ENCODE peak calls at places on chromosomes 13 and 19, in four cellular contexts. One of them, this sample, is unnamed.
A peak's percentile ranks its signal among the peaks of the same experiment; 100 is the strongest.

GRCh38 chr13:63607153-63607552 is 2191.5 kb upstream of the PCDH20 start:
- DNase-seq in mesenchymal stem cell: no peak
- DNase-seq in kidney epithelial cell: no peak
- DNase-seq in breast epithelium: no peak
- DNase-seq in this sample: no peak

GRCh38 chr13:99386911-99387788 is 80.0 kb upstream of the GPR183 start:
- DNase-seq in breast epithelium: no peak
- DNase-seq in kidney epithelial cell: no peak
- DNase-seq in mesenchymal stem cell: no peak
- DNase-seq in this sample: peak; percentile 93

GRCh38 chr13:108609353-108609752 is 20.1 kb upstream of the MYO16 start:
- DNase-seq in breast epithelium: no peak
- DNase-seq in mesenchymal stem cell: peak; percentile 45
- DNase-seq in kidney epithelial cell: no peak
- DNase-seq in this sample: peak; percentile 5

GRCh38 chr13:38624822-38625221 is 62.1 kb upstream of the FREM2 start:
- DNase-seq in kidney epithelial cell: no peak
- DNase-seq in mesenchymal stem cell: no peak
- DNase-seq in breast epithelium: no peak
- DNase-seq in this sample: peak; percentile 10

GRCh38 chr13:33262069-33262487 is 23.5 kb downstream of the STARD13 start:
- DNase-seq in kidney epithelial cell: no peak
- DNase-seq in mesenchymal stem cell: no peak
- DNase-seq in breast epithelium: no peak
- DNase-seq in this sample: no peak

GRCh38 chr13:68174905-68175304 is 944.8 kb upstream of the PCDH9 start:
- DNase-seq in kidney epithelial cell: no peak
- DNase-seq in mesenchymal stem cell: no peak
- DNase-seq in breast epithelium: no peak
- DNase-seq in this sample: no peak

GRCh38 chr13:88895261-88895941 is 1224.2 kb downstream of the SLITRK5 start:
- DNase-seq in breast epithelium: no peak
- DNase-seq in mesenchymal stem cell: no peak
- DNase-seq in kidney epithelial cell: no peak
- DNase-seq in this sample: peak; percentile 3

GRCh38 chr19:7751157-7751783 is 3.9 kb upstream of the CD209 start:
- DNase-seq in mesenchymal stem cell: no peak
- DNase-seq in breast epithelium: no peak
- DNase-seq in kidney epithelial cell: no peak
- DNase-seq in this sample: no peak

GRCh38 chr13:33345842-33346241 is 60.3 kb upstream of the STARD13 start:
- DNase-seq in mesenchymal stem cell: no peak
- DNase-seq in breast epithelium: no peak
- DNase-seq in kidney epithelial cell: no peak
- DNase-seq in this sample: no peak

GRCh38 chr19:5788422-5788821 is 2.5 kb downstream of the DUS3L start:
- DNase-seq in mesenchymal stem cell: no peak
- DNase-seq in breast epithelium: no peak
- DNase-seq in kidney epithelial cell: no peak
- DNase-seq in this sample: no peak

GRCh38 chr19:41263042-41263849 is 926 bp upstream of the HNRNPUL1 start:
- DNase-seq in breast epithelium: peak; percentile 66
- DNase-seq in mesenchymal stem cell: peak; percentile 98
- DNase-seq in kidney epithelial cell: no peak
- DNase-seq in this sample: peak; percentile 65

GRCh38 chr13:21894091-21894490 is 223.2 kb downstream of the FGF9 start:
- DNase-seq in breast epithelium: no peak
- DNase-seq in mesenchymal stem cell: no peak
- DNase-seq in kidney epithelial cell: no peak
- DNase-seq in this sample: no peak

GRCh38 chr13:23966691-23967615 is 69.7 kb upstream of the C1QTNF9B start:
- DNase-seq in breast epithelium: no peak
- DNase-seq in kidney epithelial cell: no peak
- DNase-seq in mesenchymal stem cell: peak; percentile 58
- DNase-seq in this sample: no peak

GRCh38 chr19:45215391-45216191 is 29.6 kb downstream of the EXOC3L2 start:
- DNase-seq in mesenchymal stem cell: no peak
- DNase-seq in kidney epithelial cell: peak; percentile 2
- DNase-seq in breast epithelium: peak; percentile 60
- DNase-seq in this sample: peak; percentile 83

GRCh38 chr19:33520048-33520643 is 1.4 kb downstream of the PEPD start:
- DNase-seq in breast epithelium: no peak
- DNase-seq in mesenchymal stem cell: no peak
- DNase-seq in kidney epithelial cell: no peak
- DNase-seq in this sample: no peak

GRCh38 chr13:64871742-64872141 is 2358.4 kb downstream of the PCDH9 start:
- DNase-seq in mesenchymal stem cell: no peak
- DNase-seq in breast epithelium: no peak
- DNase-seq in kidney epithelial cell: no peak
- DNase-seq in this sample: no peak

GRCh38 chr13:113157206-113157928 is 1.1 kb upstream of the PROZ start:
- DNase-seq in mesenchymal stem cell: no peak
- DNase-seq in breast epithelium: no peak
- DNase-seq in kidney epithelial cell: no peak
- DNase-seq in this sample: no peak

GRCh38 chr19:38142176-38143035 is 81.6 kb downstream of the DPF1 start:
- DNase-seq in kidney epithelial cell: no peak
- DNase-seq in breast epithelium: no peak
- DNase-seq in mesenchymal stem cell: peak; percentile 62
- DNase-seq in this sample: peak; percentile 94

GRCh38 chr19:32563761-32564160 is 17.2 kb upstream of the PDCD5 start:
- DNase-seq in kidney epithelial cell: no peak
- DNase-seq in breast epithelium: no peak
- DNase-seq in mesenchymal stem cell: no peak
- DNase-seq in this sample: no peak

GRCh38 chr19:5395541-5395940 is 54.9 kb upstream of the PTPRS start:
- DNase-seq in kidney epithelial cell: no peak
- DNase-seq in mesenchymal stem cell: no peak
- DNase-seq in breast epithelium: no peak
- DNase-seq in this sample: peak; percentile 35

GRCh38 chr19:39160523-39160861 is 34.9 kb downstream of the PAK4 start:
- DNase-seq in mesenchymal stem cell: peak; percentile 55
- DNase-seq in breast epithelium: peak; percentile 94
- DNase-seq in kidney epithelial cell: no peak
- DNase-seq in this sample: no peak

GRCh38 chr13:48505597-48506091 is 27.2 kb downstream of the RCBTB2 start:
- DNase-seq in breast epithelium: no peak
- DNase-seq in mesenchymal stem cell: peak; percentile 60
- DNase-seq in kidney epithelial cell: no peak
- DNase-seq in this sample: no peak

GRCh38 chr13:92806215-92806614 is 420.4 kb upstream of the GPC6 start:
- DNase-seq in mesenchymal stem cell: peak; percentile 62
- DNase-seq in kidney epithelial cell: no peak
- DNase-seq in breast epithelium: no peak
- DNase-seq in this sample: no peak

GRCh38 chr19:16330368-16330801 is 5.8 kb downstream of the KLF2 start:
- DNase-seq in mesenchymal stem cell: peak; percentile 90
- DNase-seq in kidney epithelial cell: peak; percentile 84
- DNase-seq in breast epithelium: peak; percentile 63
- DNase-seq in this sample: no peak

GRCh38 chr13:20487927-20488326 is 37.7 kb downstream of the CRYL1 start:
- DNase-seq in breast epithelium: no peak
- DNase-seq in mesenchymal stem cell: no peak
- DNase-seq in kidney epithelial cell: no peak
- DNase-seq in this sample: no peak

GRCh38 chr19:50252111-50252886 is 48.9 kb downstream of the MYH14 start:
- DNase-seq in kidney epithelial cell: no peak
- DNase-seq in breast epithelium: no peak
- DNase-seq in mesenchymal stem cell: no peak
- DNase-seq in this sample: peak; percentile 82

GRCh38 chr13:36601186-36601585 is 72.6 kb upstream of the SERTM1 start:
- DNase-seq in breast epithelium: no peak
- DNase-seq in kidney epithelial cell: no peak
- DNase-seq in mesenchymal stem cell: no peak
- DNase-seq in this sample: no peak

GRCh38 chr19:3765121-3765520 is 2.6 kb downstream of the MRPL54 start:
- DNase-seq in kidney epithelial cell: no peak
- DNase-seq in mesenchymal stem cell: no peak
- DNase-seq in breast epithelium: no peak
- DNase-seq in this sample: no peak

GRCh38 chr19:45668342-45668871 is 386 bp downstream of the GIPR start:
- DNase-seq in kidney epithelial cell: no peak
- DNase-seq in breast epithelium: no peak
- DNase-seq in mesenchymal stem cell: no peak
- DNase-seq in this sample: peak; percentile 44

GRCh38 chr19:43476606-43477005 is 11.2 kb upstream of the LYPD3 start:
- DNase-seq in mesenchymal stem cell: peak; percentile 63
- DNase-seq in kidney epithelial cell: peak; percentile 10
- DNase-seq in breast epithelium: no peak
- DNase-seq in this sample: no peak

GRCh38 chr19:5571777-5572176 is 4.0 kb upstream of the TINCR start:
- DNase-seq in kidney epithelial cell: no peak
- DNase-seq in breast epithelium: no peak
- DNase-seq in mesenchymal stem cell: no peak
- DNase-seq in this sample: no peak

GRCh38 chr19:50969413-50969760 is at the start of gene KLK6:
- DNase-seq in kidney epithelial cell: no peak
- DNase-seq in breast epithelium: peak; percentile 63
- DNase-seq in mesenchymal stem cell: no peak
- DNase-seq in this sample: peak; percentile 61

GRCh38 chr19:7789447-7789846 is 26.4 kb downstream of the CLEC4M start:
- DNase-seq in kidney epithelial cell: no peak
- DNase-seq in breast epithelium: no peak
- DNase-seq in mesenchymal stem cell: no peak
- DNase-seq in this sample: peak; percentile 95

GRCh38 chr19:18899624-18900560 is 3.9 kb upstream of the CERS1 start:
- DNase-seq in breast epithelium: no peak
- DNase-seq in mesenchymal stem cell: no peak
- DNase-seq in kidney epithelial cell: no peak
- DNase-seq in this sample: no peak

GRCh38 chr19:30155529-30156200 is 213.6 kb downstream of the URI1 start:
- DNase-seq in kidney epithelial cell: no peak
- DNase-seq in mesenchymal stem cell: no peak
- DNase-seq in breast epithelium: no peak
- DNase-seq in this sample: no peak

GRCh38 chr13:64688893-64689677 is 2541.1 kb downstream of the PCDH9 start:
- DNase-seq in breast epithelium: no peak
- DNase-seq in mesenchymal stem cell: peak; percentile 13
- DNase-seq in kidney epithelial cell: no peak
- DNase-seq in this sample: no peak

GRCh38 chr13:44967656-44968451 is 21.4 kb downstream of the NUFIP1 start:
- DNase-seq in mesenchymal stem cell: peak; percentile 44
- DNase-seq in breast epithelium: no peak
- DNase-seq in kidney epithelial cell: no peak
- DNase-seq in this sample: no peak

DNA sequence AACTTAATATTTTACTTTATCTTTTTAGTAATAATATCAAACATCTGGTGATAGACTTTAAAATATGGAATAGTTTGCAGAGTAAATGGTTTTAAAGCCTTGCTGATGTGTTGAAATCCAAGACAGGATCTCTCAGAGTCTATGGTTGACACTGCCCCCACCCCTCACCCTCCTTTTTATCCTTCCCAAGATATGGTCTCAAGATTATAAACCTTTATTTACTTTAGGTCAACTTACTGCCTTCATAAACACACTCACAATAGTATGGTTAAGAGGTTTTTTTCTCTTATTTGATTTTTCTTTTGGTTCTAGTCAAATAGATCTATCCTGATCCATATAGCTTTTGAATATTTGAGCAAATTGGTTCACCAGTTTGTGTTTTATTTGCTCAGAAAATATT is 39.0 kb downstream of the PAN3 start:
- DNase-seq in breast epithelium: no peak
- DNase-seq in mesenchymal stem cell: no peak
- DNase-seq in kidney epithelial cell: no peak
- DNase-seq in this sample: no peak
- H3K36me3 ChIP-seq in breast epithelium: no peaks in the 10 kb centered on the region
- H3K36me3 ChIP-seq in mesenchymal stem cell: peaks cover 36% of the 10 kb centered on the region
- H3K36me3 ChIP-seq in kidney epithelial cell: no peaks in the 10 kb centered on the region
- H3K36me3 ChIP-seq in this sample: no peaks in the 10 kb centered on the region

GRCh38 chr19:42352893-42353259 is 27.4 kb downstream of the MEGF8 start:
- DNase-seq in breast epithelium: no peak
- DNase-seq in kidney epithelial cell: no peak
- DNase-seq in mesenchymal stem cell: no peak
- DNase-seq in this sample: peak; percentile 46

GRCh38 chr19:42353341-42354015 is 28.0 kb downstream of the MEGF8 start:
- DNase-seq in breast epithelium: no peak
- DNase-seq in kidney epithelial cell: no peak
- DNase-seq in mesenchymal stem cell: no peak
- DNase-seq in this sample: peak; percentile 31

GRCh38 chr19:42356686-42357085 is 31.3 kb downstream of the MEGF8 start:
- DNase-seq in mesenchymal stem cell: no peak
- DNase-seq in breast epithelium: no peak
- DNase-seq in kidney epithelial cell: no peak
- DNase-seq in this sample: no peak

GRCh38 chr19:42357290-42357689 is 31.9 kb downstream of the MEGF8 start:
- DNase-seq in breast epithelium: no peak
- DNase-seq in mesenchymal stem cell: no peak
- DNase-seq in kidney epithelial cell: no peak
- DNase-seq in this sample: no peak

GRCh38 chr19:42355896-42356295 is 30.5 kb downstream of the MEGF8 start:
- DNase-seq in kidney epithelial cell: no peak
- DNase-seq in mesenchymal stem cell: no peak
- DNase-seq in breast epithelium: no peak
- DNase-seq in this sample: no peak
- H3K36me3 ChIP-seq in kidney epithelial cell: no peaks in the 10 kb centered on the region
- H3K36me3 ChIP-seq in mesenchymal stem cell: peaks cover 41% of the 10 kb centered on the region
- H3K36me3 ChIP-seq in breast epithelium: peaks cover 8% of the 10 kb centered on the region
- H3K36me3 ChIP-seq in this sample: peaks cover 3% of the 10 kb centered on the region

DNA sequence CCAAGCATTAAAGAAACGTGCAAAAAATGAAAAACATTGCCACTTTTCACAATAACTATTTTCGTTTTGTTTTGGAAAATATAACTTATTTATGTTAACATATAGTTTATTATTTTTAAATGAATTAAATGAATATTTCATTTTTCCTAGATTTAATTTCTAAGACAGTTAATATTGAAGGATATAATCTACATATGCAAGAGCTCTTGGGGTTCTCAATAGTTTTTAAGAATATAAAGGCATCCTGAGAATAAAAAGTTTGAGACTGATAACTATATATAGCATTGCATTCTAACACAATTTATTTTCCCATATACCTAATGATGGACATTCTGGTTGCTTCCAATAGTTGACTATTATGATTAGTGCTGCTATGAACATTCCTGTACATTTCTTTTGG is 19.9 kb downstream of the ZNF461 start:
- DNase-seq in mesenchymal stem cell: no peak
- DNase-seq in kidney epithelial cell: no peak
- DNase-seq in breast epithelium: no peak
- DNase-seq in this sample: no peak
- H3K36me3 ChIP-seq in mesenchymal stem cell: peaks cover 77% of the 10 kb centered on the region
- H3K36me3 ChIP-seq in kidney epithelial cell: no peaks in the 10 kb centered on the region
- H3K36me3 ChIP-seq in breast epithelium: no peaks in the 10 kb centered on the region
- H3K36me3 ChIP-seq in this sample: no peaks in the 10 kb centered on the region

GRCh38 chr19:800360-801029 is 3.2 kb downstream of the PTBP1 start:
- DNase-seq in breast epithelium: peak; percentile 88
- DNase-seq in mesenchymal stem cell: no peak
- DNase-seq in kidney epithelial cell: peak; percentile 25
- DNase-seq in this sample: peak; percentile 75

GRCh38 chr19:797528-798414 is 519 bp downstream of the PTBP1 start:
- DNase-seq in mesenchymal stem cell: peak; percentile 86
- DNase-seq in kidney epithelial cell: no peak
- DNase-seq in breast epithelium: peak; percentile 87
- DNase-seq in this sample: peak; percentile 100

GRCh38 chr19:801030-801860 is 4.0 kb downstream of the PTBP1 start:
- DNase-seq in mesenchymal stem cell: no peak
- DNase-seq in breast epithelium: no peak
- DNase-seq in kidney epithelial cell: no peak
- DNase-seq in this sample: peak; percentile 65

GRCh38 chr19:798415-799075 is 1.3 kb downstream of the PTBP1 start:
- DNase-seq in breast epithelium: no peak
- DNase-seq in kidney epithelial cell: no peak
- DNase-seq in mesenchymal stem cell: no peak
- DNase-seq in this sample: peak; percentile 73

GRCh38 chr19:799076-799881 is 2.0 kb downstream of the PTBP1 start:
- DNase-seq in mesenchymal stem cell: peak; percentile 73
- DNase-seq in breast epithelium: no peak
- DNase-seq in kidney epithelial cell: no peak
- DNase-seq in this sample: peak; percentile 86
- H3K36me3 ChIP-seq in mesenchymal stem cell: peaks cover 22% of the 10 kb centered on the region
- H3K36me3 ChIP-seq in breast epithelium: no peaks in the 10 kb centered on the region
- H3K36me3 ChIP-seq in kidney epithelial cell: peaks cover 6% of the 10 kb centered on the region
- H3K36me3 ChIP-seq in this sample: peaks cover 29% of the 10 kb centered on the region